ENCODE peak calls at places on chromosome 16, in four cellular contexts. N is body of pancreas, C is tibial nerve, B is K562. W is an unnamed sample.

GRCh38 chr16:56266981-56267607 is 75.8 kb downstream of the GNAO1 start:
- DNase-seq in N (no peak), C (no peak), B (no peak), W (no peak)

GRCh38 chr16:2518823-2519710 is 1.1 kb upstream of the AMDHD2 start:
- DNase-seq in N (no peak), C (no peak), B (no peak), W (no peak)

GRCh38 chr16:24988593-24989338 is 26.4 kb downstream of the ARHGAP17 start:
- DNase-seq in N (peak; percentile 62), C (peak; percentile 31), B (no peak), W (peak; percentile 19)

GRCh38 chr16:48971571-48972071 is 310.0 kb downstream of the CBLN1 start:
- DNase-seq in N (no peak), C (no peak), B (no peak), W (peak; percentile 58)

GRCh38 chr16:48535831-48536599 is 74.0 kb downstream of the N4BP1 start:
- DNase-seq in N (peak; percentile 21), C (no peak), B (no peak), W (peak; percentile 64)

GRCh38 chr16:13376174-13376573 is 474.8 kb downstream of the SHISA9 start:
- DNase-seq in N (no peak), C (no peak), B (no peak), W (no peak)

GRCh38 chr16:30401768-30402425 is 5.5 kb upstream of the ZNF771 start:
- DNase-seq in N (no peak), C (no peak), B (no peak), W (no peak)

GRCh38 chr16:84699147-84699711 is 571 bp upstream of the USP10 start:
- DNase-seq in N (peak; percentile 12), C (no peak), B (no peak), W (no peak)

GRCh38 chr16:77374384-77374783 is 60.5 kb downstream of the ADAMTS18 start:
- DNase-seq in N (no peak), C (no peak), B (no peak), W (no peak)

GRCh38 chr16:81873843-81874752 is 95.0 kb downstream of the PLCG2 start:
- DNase-seq in N (peak; percentile 77), C (peak; percentile 49), B (peak; percentile 73), W (peak; percentile 32)

GRCh38 chr16:5058476-5058875 is 7.3 kb downstream of the C16orf89 start:
- DNase-seq in N (no peak), C (no peak), B (no peak), W (peak; percentile 27)

GRCh38 chr16:27723711-27724490 is 174.0 kb downstream of the KATNIP start:
- DNase-seq in N (no peak), C (no peak), B (no peak), W (peak; percentile 84)
- H3K27ac ChIP-seq in N (no peak overlapping the region), C (peak overlapping the region; percentile 67), B (no peak overlapping the region), W (peak overlapping the region; percentile 98)

DNA sequence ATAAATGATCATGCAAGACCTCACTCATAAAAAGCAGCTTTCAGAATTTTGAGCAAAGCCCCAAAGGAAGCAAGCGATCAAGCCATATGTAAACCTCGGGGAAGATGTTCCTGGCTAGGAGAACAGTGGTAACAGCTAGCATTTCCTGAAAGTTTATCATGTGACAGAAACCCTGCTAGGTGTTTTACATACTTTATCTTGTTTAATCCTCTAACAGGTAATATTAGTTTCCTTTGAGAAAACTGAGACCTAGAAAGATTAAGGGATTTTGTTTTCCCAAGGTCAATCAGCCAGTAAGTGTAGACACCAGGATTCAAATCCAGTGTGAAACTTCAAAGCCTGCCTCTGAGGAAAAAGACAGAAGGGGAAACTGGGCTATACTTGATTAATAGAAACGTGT is 362.4 kb upstream of the MAF start:
- DNase-seq in N (no peak), C (no peak), B (no peak), W (no peak)
- TF ChIP-seq CTCF in N (no peak), C (no peak), B (no peak), W (no peak)

GRCh38 chr16:86740817-86741799 is 162.8 kb downstream of the FOXL1 start:
- DNase-seq in N (peak; percentile 26), C (peak; percentile 15), B (no peak), W (peak; percentile 16)
- H3K4me3 ChIP-seq in N (no peak overlapping the region), C (peak overlapping the region; percentile 37), B (no peak overlapping the region), W (no peak overlapping the region)

GRCh38 chr16:11117576-11118211 is 138.3 kb downstream of the SOCS1 start:
- DNase-seq in N (no peak), C (no peak), B (no peak), W (no peak)

GRCh38 chr16:11112723-11113348 is 143.2 kb downstream of the SOCS1 start:
- DNase-seq in N (peak; percentile 50), C (no peak), B (peak; percentile 75), W (no peak)

GRCh38 chr16:11111891-11112634 is 143.9 kb downstream of the SOCS1 start:
- DNase-seq in N (no peak), C (no peak), B (no peak), W (no peak)

GRCh38 chr16:11111166-11111565 is 144.8 kb downstream of the SOCS1 start:
- DNase-seq in N (no peak), C (no peak), B (no peak), W (no peak)

DNA sequence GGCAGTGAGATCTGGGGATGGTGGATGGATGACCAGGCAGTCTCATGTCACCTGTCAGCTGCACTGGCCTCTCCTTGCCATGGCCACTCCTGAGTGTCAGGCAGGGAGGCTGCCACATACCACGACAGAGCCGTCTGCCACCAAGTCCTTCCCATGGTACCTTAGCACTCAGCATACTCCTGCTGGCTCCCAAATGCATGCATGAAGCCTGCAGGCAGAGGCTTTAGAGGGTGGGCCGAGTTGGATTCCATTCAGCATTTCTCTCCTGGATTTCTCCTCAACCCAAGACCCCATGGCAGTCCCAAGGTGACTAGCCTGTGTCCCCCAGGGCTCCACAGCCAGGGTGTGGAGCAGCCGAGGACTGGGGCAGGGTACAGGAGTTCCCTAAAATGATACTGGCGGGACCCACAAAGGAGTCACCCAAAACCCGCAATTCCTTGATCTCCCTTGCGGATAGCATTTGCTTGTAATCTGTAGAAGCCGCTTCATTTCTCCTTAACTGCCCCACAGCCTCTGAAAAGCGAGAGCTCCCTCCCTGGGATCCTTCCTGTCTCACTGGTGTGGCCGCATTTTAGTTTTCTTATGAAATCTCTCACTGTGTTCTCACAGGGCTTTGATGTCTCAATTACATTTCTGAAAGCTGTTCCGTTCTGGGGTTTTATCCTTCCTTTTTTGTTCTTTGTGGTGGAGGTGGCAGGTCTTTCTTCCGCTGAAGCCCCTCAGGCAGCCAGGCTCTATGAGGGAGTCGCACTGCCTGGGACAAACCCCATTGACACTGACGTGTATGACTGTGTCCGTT is 141.4 kb downstream of the SOCS1 start:
- DNase-seq in N (no peak), C (no peak), B (no peak), W (no peak)
- H3K27ac ChIP-seq in N (no peak overlapping the region), C (no peak overlapping the region), B (no peak overlapping the region), W (no peak overlapping the region)

DNA sequence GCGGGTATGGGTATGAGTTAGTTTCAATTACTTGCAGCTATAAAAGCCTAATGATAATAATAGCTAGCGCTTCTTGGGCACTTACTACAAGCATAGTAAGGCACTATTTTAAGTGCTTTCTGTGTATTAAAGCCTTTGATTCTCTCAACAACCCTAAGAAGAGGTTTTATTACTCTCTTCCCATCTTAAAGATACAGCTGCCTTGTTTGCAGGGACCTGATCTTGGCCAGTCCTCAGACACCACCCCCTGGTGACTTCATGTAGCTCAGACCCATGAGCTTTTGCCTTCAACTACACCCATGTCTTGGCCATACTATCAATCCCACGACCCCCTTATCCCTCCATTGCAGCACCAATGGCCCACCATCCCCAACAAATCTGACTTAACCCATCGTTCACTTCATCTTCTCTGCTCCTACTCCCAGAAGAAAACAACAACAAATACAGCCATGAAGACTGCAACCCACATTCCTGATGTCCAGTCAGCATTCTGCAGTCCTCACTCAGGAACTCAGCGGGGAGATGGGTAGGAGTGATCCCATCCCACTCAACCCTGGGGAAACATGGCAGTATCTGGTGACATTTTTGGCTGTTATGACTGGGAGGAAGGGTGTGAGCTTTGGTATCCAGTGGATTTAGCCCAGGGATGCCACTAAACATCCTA is 4.2 kb downstream of the GGA2 start:
- DNase-seq in N (peak; percentile 31), C (no peak), B (no peak), W (no peak)
- TF ChIP-seq CTCF in N (no peak), C (no peak), B (peak; percentile 31), W (no peak)

GRCh38 chr16:580141-580945 is 9.5 kb upstream of the RAB40C start:
- DNase-seq in N (peak; percentile 89), C (no peak), B (no peak), W (no peak)

GRCh38 chr16:580946-581498 is 8.8 kb upstream of the RAB40C start:
- DNase-seq in N (peak; percentile 67), C (no peak), B (no peak), W (no peak)

GRCh38 chr16:578232-578869 is 8.6 kb downstream of the PIGQ start:
- DNase-seq in N (no peak), C (no peak), B (no peak), W (no peak)

GRCh38 chr16:577796-578195 is 8.0 kb downstream of the PIGQ start:
- DNase-seq in N (no peak), C (no peak), B (no peak), W (no peak)

GRCh38 chr16:578870-579405 is 9.2 kb downstream of the PIGQ start:
- DNase-seq in N (peak; percentile 87), C (peak; percentile 43), B (peak; percentile 72), W (peak; percentile 86)
- H3K4me3 ChIP-seq in N (no peak overlapping the region), C (peak overlapping the region; percentile 17), B (no peak overlapping the region), W (no peak overlapping the region)

GRCh38 chr16:23134274-23134673 is 15.0 kb downstream of the USP31 start:
- DNase-seq in N (peak; percentile 59), C (no peak), B (no peak), W (no peak)

GRCh38 chr16:23131036-23131435 is 18.2 kb downstream of the USP31 start:
- DNase-seq in N (no peak), C (no peak), B (no peak), W (no peak)

GRCh38 chr16:23132921-23133532 is 16.2 kb downstream of the USP31 start:
- DNase-seq in N (no peak), C (no peak), B (no peak), W (no peak)

GRCh38 chr16:23131436-23131835 is 17.8 kb downstream of the USP31 start:
- DNase-seq in N (no peak), C (no peak), B (no peak), W (no peak)

GRCh38 chr16:23131841-23132576 is 17.2 kb downstream of the USP31 start:
- DNase-seq in N (no peak), C (no peak), B (no peak), W (no peak)
- H3K27ac ChIP-seq in N (no peak overlapping the region), C (peak overlapping the region; percentile 38), B (no peak overlapping the region), W (no peak overlapping the region)